ENCODE peak calls at places on chromosome 1, in six cellular contexts. One of them, this sample, is unnamed.

GRCh38 chr1:229058111-229058551 is 212.8 kb upstream of the RAB4A start:
- DNase-seq in heart left ventricle: no peak
- DNase-seq in pancreas: no peak
- DNase-seq in OCI-LY7: no peak
- DNase-seq in vagina: no peak
- DNase-seq in cardiac muscle cell: no peak
- DNase-seq in this sample: peak; percentile 52

GRCh38 chr1:198399452-198399851 is 141.0 kb downstream of the ATP6V1G3 start:
- DNase-seq in heart left ventricle: no peak
- DNase-seq in OCI-LY7: no peak
- DNase-seq in pancreas: no peak
- DNase-seq in vagina: no peak
- DNase-seq in cardiac muscle cell: no peak
- DNase-seq in this sample: no peak

GRCh38 chr1:62735491-62736171 is 47.4 kb upstream of the DOCK7 start:
- DNase-seq in pancreas: no peak
- DNase-seq in heart left ventricle: no peak
- DNase-seq in OCI-LY7: no peak
- DNase-seq in cardiac muscle cell: peak; percentile 55
- DNase-seq in vagina: no peak
- DNase-seq in this sample: no peak

GRCh38 chr1:212712451-212713303 is 13.0 kb upstream of the BATF3 start:
- DNase-seq in pancreas: no peak
- DNase-seq in vagina: no peak
- DNase-seq in OCI-LY7: no peak
- DNase-seq in heart left ventricle: no peak
- DNase-seq in cardiac muscle cell: peak; percentile 58
- DNase-seq in this sample: peak; percentile 11

GRCh38 chr1:154765970-154766369 is 104.1 kb downstream of the KCNN3 start:
- DNase-seq in heart left ventricle: no peak
- DNase-seq in OCI-LY7: peak; percentile 25
- DNase-seq in pancreas: no peak
- DNase-seq in vagina: no peak
- DNase-seq in cardiac muscle cell: peak; percentile 49
- DNase-seq in this sample: no peak

GRCh38 chr1:91124989-91125417 is 103.2 kb upstream of the ZNF644 start:
- DNase-seq in pancreas: no peak
- DNase-seq in vagina: no peak
- DNase-seq in OCI-LY7: no peak
- DNase-seq in cardiac muscle cell: no peak
- DNase-seq in heart left ventricle: no peak
- DNase-seq in this sample: no peak

GRCh38 chr1:57327331-57327730 is 96.5 kb downstream of the DAB1 start:
- DNase-seq in vagina: no peak
- DNase-seq in pancreas: no peak
- DNase-seq in cardiac muscle cell: no peak
- DNase-seq in OCI-LY7: no peak
- DNase-seq in heart left ventricle: no peak
- DNase-seq in this sample: no peak

GRCh38 chr1:59947047-59947938 is 20.7 kb upstream of the CYP2J2 start:
- DNase-seq in pancreas: no peak
- DNase-seq in vagina: no peak
- DNase-seq in heart left ventricle: peak; percentile 33
- DNase-seq in cardiac muscle cell: peak; percentile 81
- DNase-seq in OCI-LY7: peak; percentile 61
- DNase-seq in this sample: peak; percentile 66

GRCh38 chr1:58704616-58705021 is 4.8 kb upstream of the MYSM1 start:
- DNase-seq in pancreas: no peak
- DNase-seq in vagina: no peak
- DNase-seq in heart left ventricle: no peak
- DNase-seq in OCI-LY7: no peak
- DNase-seq in cardiac muscle cell: no peak
- DNase-seq in this sample: no peak

GRCh38 chr1:206911064-206911663 is 10.6 kb downstream of the FCMR start:
- DNase-seq in heart left ventricle: no peak
- DNase-seq in pancreas: no peak
- DNase-seq in vagina: no peak
- DNase-seq in OCI-LY7: peak; percentile 62
- DNase-seq in cardiac muscle cell: peak; percentile 82
- DNase-seq in this sample: no peak

GRCh38 chr1:184597652-184598357 is 156.9 kb downstream of the EDEM3 start:
- DNase-seq in vagina: no peak
- DNase-seq in cardiac muscle cell: peak; percentile 42
- DNase-seq in OCI-LY7: no peak
- DNase-seq in heart left ventricle: no peak
- DNase-seq in pancreas: no peak
- DNase-seq in this sample: no peak

GRCh38 chr1:51280321-51281096 is 44.4 kb downstream of the RNF11 start:
- DNase-seq in pancreas: no peak
- DNase-seq in heart left ventricle: no peak
- DNase-seq in vagina: no peak
- DNase-seq in OCI-LY7: no peak
- DNase-seq in cardiac muscle cell: peak; percentile 15
- DNase-seq in this sample: no peak

GRCh38 chr1:225850370-225850769 is 31.8 kb downstream of the TMEM63A start:
- DNase-seq in cardiac muscle cell: no peak
- DNase-seq in OCI-LY7: no peak
- DNase-seq in pancreas: no peak
- DNase-seq in heart left ventricle: no peak
- DNase-seq in vagina: no peak
- DNase-seq in this sample: no peak

GRCh38 chr1:225847610-225848009 is 34.6 kb downstream of the TMEM63A start:
- DNase-seq in cardiac muscle cell: no peak
- DNase-seq in heart left ventricle: no peak
- DNase-seq in pancreas: no peak
- DNase-seq in vagina: peak; percentile 74
- DNase-seq in OCI-LY7: no peak
- DNase-seq in this sample: no peak

GRCh38 chr1:225851810-225852209 is 30.4 kb downstream of the TMEM63A start:
- DNase-seq in OCI-LY7: peak; percentile 63
- DNase-seq in cardiac muscle cell: no peak
- DNase-seq in vagina: no peak
- DNase-seq in pancreas: no peak
- DNase-seq in heart left ventricle: no peak
- DNase-seq in this sample: no peak

GRCh38 chr1:225848044-225848955 is 33.9 kb downstream of the TMEM63A start:
- DNase-seq in pancreas: no peak
- DNase-seq in cardiac muscle cell: peak; percentile 39
- DNase-seq in heart left ventricle: peak; percentile 61
- DNase-seq in vagina: no peak
- DNase-seq in OCI-LY7: peak; percentile 93
- DNase-seq in this sample: peak; percentile 54

GRCh38 chr1:225849905-225850304 is 32.3 kb downstream of the TMEM63A start:
- DNase-seq in vagina: no peak
- DNase-seq in pancreas: peak; percentile 77
- DNase-seq in heart left ventricle: peak; percentile 39
- DNase-seq in cardiac muscle cell: no peak
- DNase-seq in OCI-LY7: peak; percentile 36
- DNase-seq in this sample: no peak
- H3K4me1 ChIP-seq in vagina: peaks cover 21% of the 10 kb centered on the region
- H3K4me1 ChIP-seq in pancreas: peaks cover 6% of the 10 kb centered on the region
- H3K4me1 ChIP-seq in heart left ventricle: peaks cover 3% of the 10 kb centered on the region
- H3K4me1 ChIP-seq in cardiac muscle cell: no peaks in the 10 kb centered on the region
- H3K4me1 ChIP-seq in OCI-LY7: peaks cover 64% of the 10 kb centered on the region
- H3K4me1 ChIP-seq in this sample: peaks cover 26% of the 10 kb centered on the region

GRCh38 chr1:180947901-180948311 is 35.2 kb downstream of the KIAA1614 start:
- DNase-seq in vagina: no peak
- DNase-seq in cardiac muscle cell: no peak
- DNase-seq in pancreas: no peak
- DNase-seq in heart left ventricle: no peak
- DNase-seq in OCI-LY7: no peak
- DNase-seq in this sample: no peak

GRCh38 chr1:180945151-180945550 is 32.5 kb downstream of the KIAA1614 start:
- DNase-seq in cardiac muscle cell: no peak
- DNase-seq in heart left ventricle: no peak
- DNase-seq in pancreas: no peak
- DNase-seq in OCI-LY7: no peak
- DNase-seq in vagina: no peak
- DNase-seq in this sample: no peak

GRCh38 chr1:180945551-180945950 is 32.9 kb downstream of the KIAA1614 start:
- DNase-seq in pancreas: no peak
- DNase-seq in heart left ventricle: no peak
- DNase-seq in vagina: no peak
- DNase-seq in OCI-LY7: no peak
- DNase-seq in cardiac muscle cell: no peak
- DNase-seq in this sample: no peak

GRCh38 chr1:180946537-180947507 is 34.1 kb downstream of the KIAA1614 start:
- DNase-seq in cardiac muscle cell: no peak
- DNase-seq in OCI-LY7: no peak
- DNase-seq in heart left ventricle: no peak
- DNase-seq in pancreas: no peak
- DNase-seq in vagina: no peak
- DNase-seq in this sample: no peak

GRCh38 chr1:180946056-180946455 is 33.4 kb downstream of the KIAA1614 start:
- DNase-seq in OCI-LY7: no peak
- DNase-seq in pancreas: no peak
- DNase-seq in vagina: no peak
- DNase-seq in cardiac muscle cell: no peak
- DNase-seq in heart left ventricle: no peak
- DNase-seq in this sample: no peak
- H3K4me3 ChIP-seq in OCI-LY7: no peak overlapping the region
- H3K4me3 ChIP-seq in pancreas: no peak overlapping the region
- H3K4me3 ChIP-seq in vagina: no peak overlapping the region
- H3K4me3 ChIP-seq in cardiac muscle cell: no peak overlapping the region
- H3K4me3 ChIP-seq in heart left ventricle: no peak overlapping the region
- H3K4me3 ChIP-seq in this sample: no peak overlapping the region

GRCh38 chr1:41648844-41649243 is 164.4 kb upstream of the EDN2 start:
- DNase-seq in cardiac muscle cell: no peak
- DNase-seq in pancreas: no peak
- DNase-seq in vagina: no peak
- DNase-seq in OCI-LY7: no peak
- DNase-seq in heart left ventricle: no peak
- DNase-seq in this sample: no peak
- H3K4me1 ChIP-seq in cardiac muscle cell: no peaks in the 10 kb centered on the region
- H3K4me1 ChIP-seq in pancreas: no peaks in the 10 kb centered on the region
- H3K4me1 ChIP-seq in vagina: no peaks in the 10 kb centered on the region
- H3K4me1 ChIP-seq in OCI-LY7: peaks cover 8% of the 10 kb centered on the region
- H3K4me1 ChIP-seq in heart left ventricle: no peaks in the 10 kb centered on the region
- H3K4me1 ChIP-seq in this sample: peaks cover 12% of the 10 kb centered on the region

DNA sequence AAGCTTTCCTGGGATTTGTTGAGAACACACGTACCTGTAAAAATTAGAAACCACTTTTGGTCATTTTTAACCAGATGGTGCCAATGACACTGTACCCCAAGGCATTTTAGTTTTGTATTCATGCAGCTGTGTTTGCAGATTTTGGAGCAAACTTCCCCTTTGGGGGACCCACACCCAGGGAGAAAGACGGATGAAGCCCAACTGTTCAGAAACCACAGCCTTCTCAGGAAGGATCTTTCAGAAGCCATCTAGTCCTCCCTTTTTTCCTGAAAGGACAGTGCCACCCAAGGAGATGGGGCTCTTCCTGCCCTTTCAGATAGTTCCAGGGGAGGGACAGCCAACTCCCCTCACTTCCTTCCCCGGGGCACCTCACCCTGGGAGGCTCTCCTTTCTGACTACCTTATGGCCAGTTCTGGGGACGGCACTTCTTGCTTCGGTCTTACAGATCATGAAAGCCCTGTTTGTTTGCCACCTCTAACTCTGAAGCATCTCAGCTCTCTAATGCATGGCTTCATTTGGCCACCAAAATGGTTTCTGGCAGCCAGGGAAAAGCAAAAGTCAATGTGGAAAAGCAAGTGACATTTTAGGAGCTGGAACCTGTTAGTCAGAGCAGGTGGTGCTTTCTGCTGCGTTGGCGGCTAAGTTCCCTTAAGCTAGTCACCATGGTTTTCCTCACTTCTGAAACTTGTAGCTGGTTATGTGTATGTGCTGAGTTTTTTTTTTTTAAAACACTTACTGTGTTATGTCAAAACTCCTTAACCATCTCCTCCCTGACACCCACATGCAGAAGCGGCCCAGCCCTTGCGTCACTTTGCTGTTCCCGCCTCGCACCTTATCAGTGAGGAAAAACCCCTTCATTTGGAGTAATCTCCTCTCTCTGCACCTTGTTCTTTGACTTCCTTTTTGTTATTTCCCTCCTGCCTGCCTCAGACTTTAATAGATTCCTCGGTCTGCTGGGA is 10.1 kb downstream of the TMCC2 start:
- DNase-seq in pancreas: no peak
- DNase-seq in vagina: no peak
- DNase-seq in heart left ventricle: no peak
- DNase-seq in OCI-LY7: no peak
- DNase-seq in cardiac muscle cell: no peak
- DNase-seq in this sample: no peak
- H3K4me3 ChIP-seq in pancreas: no peak overlapping the region
- H3K4me3 ChIP-seq in vagina: no peak overlapping the region
- H3K4me3 ChIP-seq in heart left ventricle: no peak overlapping the region
- H3K4me3 ChIP-seq in OCI-LY7: no peak overlapping the region
- H3K4me3 ChIP-seq in cardiac muscle cell: no peak overlapping the region
- H3K4me3 ChIP-seq in this sample: no peak overlapping the region

GRCh38 chr1:12555411-12556367 is 62.3 kb downstream of the DHRS3 start:
- DNase-seq in pancreas: peak; percentile 27
- DNase-seq in cardiac muscle cell: no peak
- DNase-seq in OCI-LY7: no peak
- DNase-seq in heart left ventricle: no peak
- DNase-seq in vagina: no peak
- DNase-seq in this sample: no peak
- H3K4me1 ChIP-seq in pancreas: no peaks in the 10 kb centered on the region
- H3K4me1 ChIP-seq in cardiac muscle cell: peaks cover 11% of the 10 kb centered on the region
- H3K4me1 ChIP-seq in OCI-LY7: no peaks in the 10 kb centered on the region
- H3K4me1 ChIP-seq in heart left ventricle: peaks cover 23% of the 10 kb centered on the region
- H3K4me1 ChIP-seq in vagina: peaks cover 31% of the 10 kb centered on the region
- H3K4me1 ChIP-seq in this sample: no peaks in the 10 kb centered on the region

GRCh38 chr1:204826970-204827369 is 43.7 kb upstream of the NFASC start:
- DNase-seq in heart left ventricle: no peak
- DNase-seq in cardiac muscle cell: peak; percentile 9
- DNase-seq in OCI-LY7: peak; percentile 58
- DNase-seq in pancreas: no peak
- DNase-seq in vagina: no peak
- DNase-seq in this sample: no peak

GRCh38 chr1:204830671-204831585 is 39.7 kb upstream of the NFASC start:
- DNase-seq in heart left ventricle: no peak
- DNase-seq in cardiac muscle cell: no peak
- DNase-seq in vagina: no peak
- DNase-seq in OCI-LY7: no peak
- DNase-seq in pancreas: no peak
- DNase-seq in this sample: no peak

GRCh38 chr1:204828352-204828850 is 42.3 kb upstream of the NFASC start:
- DNase-seq in OCI-LY7: no peak
- DNase-seq in heart left ventricle: peak; percentile 77
- DNase-seq in vagina: no peak
- DNase-seq in pancreas: peak; percentile 82
- DNase-seq in cardiac muscle cell: peak; percentile 49
- DNase-seq in this sample: no peak

GRCh38 chr1:204834329-204834728 is 36.3 kb upstream of the NFASC start:
- DNase-seq in vagina: no peak
- DNase-seq in cardiac muscle cell: no peak
- DNase-seq in heart left ventricle: no peak
- DNase-seq in OCI-LY7: no peak
- DNase-seq in pancreas: no peak
- DNase-seq in this sample: no peak

DNA sequence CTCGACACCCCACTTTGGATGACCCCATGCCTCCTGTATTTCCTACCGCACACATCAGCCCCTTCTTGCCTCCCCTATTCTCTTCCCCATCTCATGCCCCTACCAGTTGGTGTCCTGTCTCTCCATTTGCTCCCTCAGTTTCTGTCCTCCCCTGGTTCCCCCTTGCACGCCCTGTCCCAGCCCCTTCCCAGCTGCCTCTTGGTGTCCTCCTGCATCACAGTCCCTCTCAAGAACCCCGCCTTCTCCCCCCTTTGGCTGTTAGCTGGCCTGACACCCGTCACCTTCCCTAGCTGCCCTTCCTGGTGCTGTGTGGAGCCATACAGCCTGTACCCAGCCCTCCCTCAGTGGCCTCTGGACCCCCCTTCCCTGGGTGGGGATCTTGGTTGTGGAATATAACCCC is 41.5 kb upstream of the NFASC start:
- DNase-seq in cardiac muscle cell: no peak
- DNase-seq in pancreas: no peak
- DNase-seq in heart left ventricle: no peak
- DNase-seq in vagina: no peak
- DNase-seq in OCI-LY7: no peak
- DNase-seq in this sample: no peak
- H3K4me3 ChIP-seq in cardiac muscle cell: no peak overlapping the region
- H3K4me3 ChIP-seq in pancreas: peak overlapping the region; percentile 34
- H3K4me3 ChIP-seq in heart left ventricle: peak overlapping the region; percentile 54
- H3K4me3 ChIP-seq in vagina: peak overlapping the region; percentile 46
- H3K4me3 ChIP-seq in OCI-LY7: no peak overlapping the region
- H3K4me3 ChIP-seq in this sample: no peak overlapping the region